ENCODE peak calls at places on chromosomes 6 and 20, in nine cellular contexts. L is H9, K is adrenal gland, S is AG10803, I is spleen, U is fibroblast of lung, D is astrocyte of the cerebellum, Q is GM10248, O is cardiac muscle cell. N is an unnamed sample.

GRCh38 chr6:110196874-110197273 is 16.6 kb downstream of the CDC40 start:
- DNase-seq in L (no peak), K (no peak), S (no peak), I (no peak), U (no peak), D (no peak), Q (no peak), O (no peak), N (no peak)

GRCh38 chr6:6684365-6684833 is 95.9 kb downstream of the LY86 start:
- DNase-seq in L (no peak), K (no peak), S (no peak), I (no peak), U (no peak), D (no peak), Q (peak), O (no peak), N (no peak)

GRCh38 chr6:43222418-43223059 is 6.7 kb downstream of the DNPH1 start:
- DNase-seq in L (no peak), K (no peak), S (no peak), I (no peak), U (no peak), D (no peak), Q (no peak), O (no peak), N (no peak)

GRCh38 chr6:11586574-11586973 is 49.0 kb downstream of the TMEM170B start:
- DNase-seq in L (no peak), K (no peak), S (peak), I (no peak), U (peak), D (peak), Q (no peak), O (no peak), N (no peak)

GRCh38 chr20:48283470-48284110 is 498.3 kb upstream of the SULF2 start:
- DNase-seq in L (no peak), K (peak), S (peak), I (no peak), U (peak), D (peak), Q (no peak), O (no peak), N (no peak)

GRCh38 chr6:113364781-113365545 is 492.2 kb upstream of the MARCKS start:
- DNase-seq in L (no peak), K (no peak), S (peak), I (no peak), U (no peak), D (no peak), Q (no peak), O (no peak), N (no peak)

GRCh38 chr6:105642708-105643107 is 239.8 kb upstream of the PREP start:
- DNase-seq in L (no peak), K (no peak), S (peak), I (no peak), U (no peak), D (peak), Q (no peak), O (no peak), N (no peak)

GRCh38 chr20:44496976-44497375 is 21.3 kb downstream of the TTPAL start:
- DNase-seq in L (no peak), K (no peak), S (peak), I (no peak), U (peak), D (peak), Q (no peak), O (no peak), N (no peak)

GRCh38 chr6:72425003-72425681 is 196.7 kb upstream of the KCNQ5 start:
- DNase-seq in L (no peak), K (no peak), S (peak), I (no peak), U (peak), D (peak), Q (no peak), O (no peak), N (no peak)

GRCh38 chr6:82783587-82784253 is 281.9 kb downstream of the UBE3D start:
- DNase-seq in L (peak), K (no peak), S (no peak), I (no peak), U (no peak), D (no peak), Q (no peak), O (peak), N (peak)
- TF ChIP-seq CTCF in L (peak), K (no peak), S (peak), I (no peak), U (no peak), D (no peak), Q (no peak), O (no peak), N (peak)

GRCh38 chr6:96520851-96521115 is 823 bp upstream of the UFL1 start:
- DNase-seq in L (no peak), K (no peak), S (no peak), I (no peak), U (no peak), D (no peak), Q (no peak), O (no peak), N (no peak)

GRCh38 chr6:96521267-96521624 is 360 bp upstream of the UFL1 start:
- DNase-seq in L (no peak), K (no peak), S (no peak), I (no peak), U (no peak), D (no peak), Q (no peak), O (no peak), N (no peak)

GRCh38 chr6:96522469-96523009 is 933 bp downstream of the UFL1 start:
- DNase-seq in L (no peak), K (no peak), S (peak), I (no peak), U (peak), D (no peak), Q (no peak), O (peak), N (no peak)

GRCh38 chr6:96520039-96520850 is 1.4 kb upstream of the UFL1 start:
- DNase-seq in L (peak), K (peak), S (no peak), I (no peak), U (peak), D (peak), Q (no peak), O (no peak), N (no peak)

GRCh38 chr6:96521625-96522468 is at the start of gene UFL1:
- DNase-seq in L (peak), K (peak), S (peak), I (peak), U (peak), D (peak), Q (peak), O (peak), N (peak)
- TF ChIP-seq CTCF in L (no peak), K (no peak), S (peak), I (no peak), U (no peak), D (peak), Q (no peak), O (no peak), N (no peak)

GRCh38 chr6:35181313-35181932 is 32.3 kb upstream of the SCUBE3 start:
- DNase-seq in L (no peak), K (peak), S (peak), I (no peak), U (peak), D (no peak), Q (no peak), O (peak), N (no peak)

GRCh38 chr6:35178012-35178411 is 35.7 kb upstream of the SCUBE3 start:
- DNase-seq in L (no peak), K (no peak), S (no peak), I (no peak), U (no peak), D (no peak), Q (no peak), O (no peak), N (no peak)

GRCh38 chr6:35177139-35177538 is 36.0 kb upstream of the TCP11 start:
- DNase-seq in L (no peak), K (no peak), S (no peak), I (no peak), U (no peak), D (no peak), Q (no peak), O (no peak), N (no peak)

GRCh38 chr6:35177586-35177985 is 36.2 kb upstream of the SCUBE3 start:
- DNase-seq in L (no peak), K (no peak), S (peak), I (no peak), U (no peak), D (no peak), Q (no peak), O (no peak), N (no peak)

DNA sequence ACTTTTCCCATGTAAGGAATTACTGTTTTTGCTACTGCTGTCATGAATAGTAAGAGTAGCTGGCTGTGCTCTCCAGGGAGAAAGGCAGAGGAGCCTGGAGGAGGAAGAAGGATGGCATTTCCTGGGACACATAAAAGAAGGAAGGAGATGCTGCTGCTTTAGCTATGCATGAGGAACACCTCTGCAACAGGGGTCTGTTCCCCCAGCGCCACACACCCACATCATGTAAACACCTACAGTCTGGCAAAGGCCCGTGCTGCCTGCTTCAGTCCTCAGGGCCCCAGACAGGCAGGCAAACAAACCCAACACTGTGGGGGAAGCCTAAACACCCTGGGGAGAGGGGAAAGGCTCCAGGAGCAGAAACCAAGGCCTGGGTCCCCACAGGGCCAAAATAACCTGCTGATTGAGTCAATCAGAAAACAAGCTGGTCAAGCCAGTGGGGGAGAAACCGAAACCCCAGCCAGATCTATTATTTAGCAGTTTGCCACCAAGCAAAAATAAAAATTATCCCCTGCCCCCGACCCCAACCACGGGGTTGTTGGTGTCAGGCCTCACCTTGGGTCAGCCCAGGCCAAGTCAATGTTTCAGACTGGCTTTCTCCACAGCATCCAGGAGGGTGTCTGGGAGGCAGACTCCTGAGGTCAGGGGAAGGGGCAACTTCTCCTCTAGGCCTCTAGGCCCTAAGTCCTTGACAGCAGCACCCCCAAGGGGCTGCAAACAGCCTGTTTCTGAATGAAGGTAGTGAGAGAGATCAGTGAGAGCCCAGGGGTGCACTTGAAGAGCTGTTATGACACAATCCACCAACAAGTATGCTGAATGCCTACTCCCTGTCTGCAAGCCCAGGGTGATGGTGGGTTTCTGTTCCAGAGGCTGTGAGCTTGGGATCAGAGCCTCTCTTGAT is 34.6 kb upstream of the SCUBE3 start:
- DNase-seq in L (no peak), K (no peak), S (no peak), I (no peak), U (no peak), D (no peak), Q (no peak), O (peak), N (no peak)
- TF ChIP-seq CTCF in L (peak), K (no peak), S (no peak), I (no peak), U (no peak), D (no peak), Q (no peak), O (no peak), N (peak)

GRCh38 chr20:14334306-14334930 is 3.0 kb downstream of the FLRT3 start:
- DNase-seq in L (peak), K (no peak), S (peak), I (no peak), U (peak), D (peak), Q (no peak), O (peak), N (peak)

GRCh38 chr20:14337400-14338171 is at the start of gene FLRT3:
- DNase-seq in L (peak), K (peak), S (peak), I (no peak), U (peak), D (peak), Q (peak), O (peak), N (peak)

GRCh38 chr20:14333734-14334133 is 3.7 kb downstream of the FLRT3 start:
- DNase-seq in L (no peak), K (no peak), S (no peak), I (no peak), U (no peak), D (no peak), Q (no peak), O (no peak), N (no peak)

GRCh38 chr20:14335122-14335521 is 2.3 kb downstream of the FLRT3 start:
- DNase-seq in L (no peak), K (no peak), S (no peak), I (no peak), U (no peak), D (no peak), Q (no peak), O (no peak), N (no peak)

DNA sequence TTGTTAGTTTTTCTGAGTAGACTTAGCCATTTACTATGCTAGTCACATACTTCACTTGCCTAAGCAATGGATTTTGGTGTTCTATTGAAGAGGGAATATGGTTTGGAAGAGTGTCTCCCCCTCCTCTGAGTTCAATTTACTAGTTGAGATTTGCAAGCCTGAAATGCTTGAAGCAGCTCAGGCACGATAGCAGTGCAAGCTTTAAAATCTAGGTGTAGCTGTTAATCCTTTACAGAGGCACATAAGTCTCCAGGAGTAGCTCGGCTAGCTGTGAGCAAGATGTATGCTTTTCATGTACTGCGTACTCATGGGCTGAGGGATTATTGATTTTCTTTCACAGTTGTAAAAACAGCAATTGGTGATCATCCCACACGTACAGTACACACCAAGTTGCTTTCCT is 745 bp downstream of the FLRT3 start:
- DNase-seq in L (no peak), K (no peak), S (no peak), I (no peak), U (peak), D (no peak), Q (no peak), O (peak), N (peak)
- TF ChIP-seq CTCF in L (no peak), K (no peak), S (no peak), I (no peak), U (no peak), D (no peak), Q (no peak), O (no peak), N (peak)

DNA sequence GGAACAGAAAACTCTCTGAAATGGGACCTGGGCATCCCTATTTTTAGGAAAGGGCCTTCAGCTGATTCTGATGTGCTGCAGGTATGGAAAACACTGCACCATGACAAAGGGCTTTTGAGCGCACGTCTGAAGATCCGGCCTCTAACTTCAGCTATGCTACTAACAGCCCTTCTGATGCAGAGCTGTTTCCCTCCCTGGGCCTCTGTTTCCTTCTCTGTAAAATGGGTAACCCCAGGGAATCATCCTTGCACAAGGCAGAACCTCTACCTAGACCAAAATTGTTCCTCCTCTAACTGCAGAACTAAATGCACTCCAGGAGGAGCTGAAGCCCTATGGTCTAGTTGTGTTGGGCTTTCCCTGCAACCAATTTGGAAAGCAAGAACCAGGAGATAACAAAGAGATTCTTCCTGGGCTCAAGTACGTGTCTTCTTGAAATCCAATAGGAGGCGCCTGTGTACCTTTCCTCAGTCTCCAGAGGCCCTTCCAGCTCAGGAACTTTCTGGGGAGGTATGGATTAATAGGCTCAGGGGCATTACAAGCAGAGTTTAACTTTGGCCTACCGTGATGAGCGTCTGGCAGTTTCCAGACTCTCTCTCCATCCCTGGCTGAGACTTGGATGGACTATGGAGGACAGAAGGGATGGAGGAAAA is 5.9 kb downstream of the GPX5 start:
- DNase-seq in L (peak), K (no peak), S (no peak), I (no peak), U (no peak), D (no peak), Q (no peak), O (no peak), N (no peak)
- TF ChIP-seq CTCF in L (peak), K (no peak), S (no peak), I (no peak), U (no peak), D (no peak), Q (no peak), O (no peak), N (peak)

DNA sequence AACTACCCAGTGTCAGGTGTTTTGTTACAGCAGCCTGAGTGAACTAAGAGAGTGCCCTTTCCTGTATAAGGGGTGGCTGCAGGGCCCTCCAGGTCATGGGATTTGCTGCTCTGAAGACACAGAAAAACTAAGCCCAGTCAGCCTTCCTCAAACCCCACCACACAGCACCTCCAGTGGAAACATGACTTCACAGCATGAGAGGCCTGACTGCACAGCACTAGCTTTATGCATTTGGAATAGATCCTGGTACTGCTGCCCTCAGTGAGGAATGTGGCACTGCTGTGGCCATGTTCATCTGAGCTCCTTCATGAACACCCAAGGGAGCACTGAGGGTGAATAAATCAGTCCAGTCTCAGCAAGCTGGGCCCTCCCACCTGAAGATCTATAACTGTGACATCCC is 296.1 kb upstream of the FOXQ1 start:
- DNase-seq in L (no peak), K (no peak), S (peak), I (no peak), U (peak), D (no peak), Q (no peak), O (peak), N (peak)
- TF ChIP-seq CTCF in L (no peak), K (no peak), S (peak), I (no peak), U (peak), D (peak), Q (no peak), O (no peak), N (peak)